ENCODE peak calls at places on chromosomes 4 and X, in seven cellular contexts. T, Y, V, X, A, J and H are unnamed samples.

GRCh38 chrX:41164469-41164868 is 79.2 kb downstream of the USP9X start:
- DNase-seq in T (no peak), Y (no peak), V (no peak), X (no peak), A (no peak), J (no peak), H (no peak)

GRCh38 chrX:70087857-70088256 is 25.6 kb downstream of the OTUD6A start:
- DNase-seq in J (no peak), V (no peak), X (no peak), A (no peak), Y (no peak), T (no peak), H (no peak)

GRCh38 chrX:41922125-41922521 is 1.2 kb downstream of the CASK start:
- DNase-seq in V (no peak), X (no peak), T (no peak), Y (no peak), J (peak), A (peak), H (no peak)

GRCh38 chr4:30720021-30720655 is at the start of gene PCDH7:
- DNase-seq in Y (peak), A (peak), J (peak), T (no peak), X (no peak), V (peak), H (peak)

GRCh38 chr4:39043697-39044363 is 11.6 kb upstream of the TMEM156 start:
- DNase-seq in X (no peak), Y (no peak), V (peak), J (peak), T (peak), A (peak), H (no peak)

GRCh38 chrX:13507893-13508292 is 61.5 kb upstream of the EGFL6 start:
- DNase-seq in T (no peak), X (no peak), V (no peak), J (no peak), Y (no peak), A (no peak), H (no peak)

GRCh38 chrX:125953769-125954168 is 212.3 kb downstream of the DCAF12L2 start:
- DNase-seq in A (no peak), T (no peak), V (no peak), Y (no peak), X (no peak), J (no peak), H (no peak)

GRCh38 chr4:110395416-110395815 is 80.5 kb upstream of the ENPEP start:
- DNase-seq in V (no peak), Y (no peak), X (no peak), J (no peak), T (no peak), A (no peak), H (no peak)

GRCh38 chrX:18099745-18100144 is 120.9 kb downstream of the BEND2 start:
- DNase-seq in X (no peak), J (no peak), Y (no peak), T (no peak), V (no peak), A (no peak), H (no peak)

GRCh38 chrX:99938464-99938863 is 471.6 kb downstream of the PCDH19 start:
- DNase-seq in V (no peak), T (no peak), J (no peak), X (no peak), A (no peak), Y (no peak), H (no peak)

GRCh38 chr4:10816571-10816970 is 132.0 kb upstream of the CLNK start:
- DNase-seq in J (no peak), X (no peak), A (no peak), V (no peak), T (no peak), Y (no peak), H (no peak)

GRCh38 chr4:172480471-172480870 is 667.3 kb downstream of the GALNTL6 start:
- DNase-seq in A (no peak), Y (no peak), X (no peak), T (no peak), J (no peak), V (no peak), H (no peak)

GRCh38 chr4:143270266-143270838 is 66.3 kb upstream of the GAB1 start:
- DNase-seq in J (no peak), A (no peak), X (no peak), V (no peak), T (no peak), Y (no peak), H (no peak)

GRCh38 chr4:145709336-145709735 is 29.4 kb downstream of the C4orf51 start:
- DNase-seq in T (peak), X (no peak), Y (no peak), V (no peak), J (no peak), A (no peak), H (no peak)

GRCh38 chrX:118780915-118781314 is 42.7 kb upstream of the ZCCHC12 start:
- DNase-seq in T (no peak), J (no peak), A (peak), V (no peak), Y (no peak), X (no peak), H (no peak)

GRCh38 chr4:5635826-5636196 is 72.5 kb downstream of the EVC2 start:
- DNase-seq in T (no peak), V (no peak), Y (no peak), X (peak), J (no peak), A (peak), H (no peak)

GRCh38 chrX:76555816-76556215 is 128.3 kb downstream of the MAGEE1 start:
- DNase-seq in J (peak), A (peak), X (no peak), T (peak), Y (peak), V (no peak), H (no peak)

GRCh38 chr4:86235549-86235948 is 124.3 kb downstream of the MAPK10 start:
- DNase-seq in X (no peak), J (no peak), T (no peak), Y (no peak), V (no peak), A (no peak), H (no peak)

GRCh38 chr4:55458164-55458563 is 62.4 kb downstream of the TMEM165 start:
- DNase-seq in V (no peak), X (no peak), J (no peak), T (no peak), A (peak), Y (no peak), H (no peak)

GRCh38 chrX:40539214-40540142 is 41.3 kb upstream of the ATP6AP2 start:
- DNase-seq in T (peak), Y (peak), X (peak), V (peak), A (peak), J (peak), H (peak)

GRCh38 chr4:140755811-140756291 is 334 bp downstream of the TBC1D9 start:
- DNase-seq in Y (peak), J (peak), T (peak), V (peak), X (no peak), A (peak), H (peak)

GRCh38 chr4:180057198-180057821 is 2185.9 kb upstream of the TENM3 start:
- DNase-seq in A (peak), J (peak), T (peak), V (no peak), Y (no peak), X (no peak), H (no peak)
- TF ChIP-seq CTCF in A (no peak), J (peak), T (peak), V (peak), Y (peak), X (no peak), H (peak)

DNA sequence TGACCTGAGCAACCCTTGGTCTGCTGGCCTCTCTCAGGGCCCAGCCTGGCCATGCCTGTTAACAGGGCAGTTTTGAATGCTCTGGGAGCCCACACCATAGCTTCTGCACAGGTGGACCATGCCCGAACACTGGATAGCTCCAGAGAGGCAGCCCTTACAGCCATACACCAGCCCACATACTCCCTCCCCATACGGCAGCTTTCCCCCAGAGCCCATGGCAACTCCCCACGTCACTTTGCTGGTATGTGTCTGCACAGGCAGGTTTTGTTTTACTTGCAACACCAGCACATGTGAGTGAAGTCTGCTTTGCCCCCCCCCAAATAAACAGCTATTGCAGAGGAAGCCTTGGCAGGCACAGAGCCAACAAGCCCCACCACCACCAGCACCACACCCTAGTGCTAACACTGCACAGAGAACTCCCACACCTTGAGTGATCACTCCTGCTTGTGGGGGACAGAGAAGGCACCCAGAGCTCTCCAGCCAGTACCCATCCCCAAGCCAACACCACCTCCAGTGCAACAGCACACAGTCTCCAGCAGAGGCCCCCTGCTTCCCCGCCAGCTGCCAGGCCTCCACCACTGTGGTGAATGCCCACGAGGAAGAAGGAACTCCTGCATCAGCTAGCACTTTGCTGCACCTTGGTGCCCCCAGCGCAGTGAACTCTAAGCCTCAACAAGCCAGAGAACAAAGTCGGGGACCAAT is 87.3 kb downstream of the STPG2 start:
- DNase-seq in T (no peak), J (no peak), X (no peak), Y (no peak), A (no peak), V (no peak), H (no peak)
- TF ChIP-seq CTCF in T (no peak), J (no peak), X (no peak), Y (no peak), A (no peak), V (no peak), H (no peak)

DNA sequence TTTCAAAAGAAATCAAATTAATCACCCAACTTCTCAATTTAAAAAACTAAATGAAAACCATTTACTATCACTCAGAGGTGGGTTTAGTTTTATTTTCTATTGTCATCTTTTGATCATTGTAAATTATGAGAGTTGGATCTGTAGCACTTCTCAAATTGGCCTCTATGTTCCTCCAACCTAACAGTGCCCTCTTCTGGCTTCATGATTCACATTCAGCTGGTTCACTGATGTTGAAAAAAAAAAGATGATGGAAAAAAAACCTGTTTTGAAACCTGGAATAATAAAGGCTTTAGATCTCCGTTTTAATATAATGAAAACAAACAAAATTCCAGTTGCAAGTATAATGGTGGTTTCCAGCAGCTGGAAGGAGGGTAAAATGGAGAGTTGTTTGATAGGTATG is 2.4 kb upstream of the NBDY start:
- DNase-seq in Y (no peak), J (no peak), A (peak), V (peak), X (peak), T (peak), H (no peak)
- TF ChIP-seq CTCF in Y (peak), J (no peak), A (peak), V (peak), X (peak), T (peak), H (peak)

DNA sequence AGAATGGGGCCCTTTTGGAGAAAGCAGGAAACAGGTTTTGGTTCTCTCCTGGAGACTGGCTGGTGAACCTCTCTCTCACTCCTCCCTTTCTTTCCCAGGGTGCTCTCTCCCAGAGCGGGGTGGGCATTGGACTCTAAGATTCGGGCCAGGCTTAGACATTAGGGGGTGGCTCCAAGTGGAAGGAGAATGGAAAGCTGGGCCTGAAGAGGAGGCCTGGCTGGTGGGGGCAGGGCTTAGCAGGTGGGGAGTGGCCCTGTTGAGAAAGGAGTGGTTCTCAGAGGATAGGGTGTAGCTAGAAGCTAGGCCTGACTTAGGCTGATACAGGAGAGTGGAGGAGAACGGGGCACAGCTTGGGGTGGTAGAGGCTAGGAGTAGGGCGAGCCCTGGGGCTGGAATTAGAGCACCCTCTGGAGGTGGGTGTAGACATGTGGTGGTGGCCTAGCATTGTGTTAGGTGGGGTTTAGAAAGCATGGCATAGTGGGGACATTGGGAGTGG is 5.7 kb downstream of the PLP2 start:
- DNase-seq in J (no peak), V (no peak), Y (no peak), T (no peak), A (no peak), X (no peak), H (no peak)
- TF ChIP-seq CTCF in J (no peak), V (no peak), Y (no peak), T (peak), A (peak), X (peak), H (peak)

GRCh38 chr4:120919358-120919757 is 3.2 kb downstream of the PRDM5 start:
- DNase-seq in A (no peak), Y (no peak), X (no peak), T (peak), J (no peak), V (no peak), H (no peak)
- TF ChIP-seq CTCF in A (peak), Y (peak), X (no peak), T (peak), J (no peak), V (no peak), H (no peak)